ENCODE peak calls at places on chromosomes 2 and 18, in ten cellular contexts. One of them, this sample, is unnamed.

GRCh38 chr2:220276736-220277444 is 649.5 kb downstream of the SLC4A3 start:
- DNase-seq in foreskin fibroblast: peak
- DNase-seq in cardiac fibroblast: peak
- DNase-seq in left ventricle myocardium inferior: no peak
- DNase-seq in AG04450: no peak
- DNase-seq in fibroblast of lung: peak
- DNase-seq in adrenal gland: no peak
- DNase-seq in uterus: no peak
- DNase-seq in A549: no peak
- DNase-seq in fibroblast of pulmonary artery: peak
- DNase-seq in this sample: peak

GRCh38 chr2:111702119-111702808 is 181.7 kb downstream of the ANAPC1 start:
- DNase-seq in foreskin fibroblast: peak
- DNase-seq in cardiac fibroblast: peak
- DNase-seq in left ventricle myocardium inferior: no peak
- DNase-seq in AG04450: no peak
- DNase-seq in fibroblast of lung: peak
- DNase-seq in adrenal gland: peak
- DNase-seq in uterus: no peak
- DNase-seq in A549: peak
- DNase-seq in fibroblast of pulmonary artery: peak
- DNase-seq in this sample: peak

GRCh38 chr2:172829229-172829628 is 93.6 kb downstream of the RAPGEF4 start:
- DNase-seq in foreskin fibroblast: peak
- DNase-seq in cardiac fibroblast: peak
- DNase-seq in left ventricle myocardium inferior: no peak
- DNase-seq in AG04450: peak
- DNase-seq in fibroblast of lung: no peak
- DNase-seq in adrenal gland: no peak
- DNase-seq in uterus: no peak
- DNase-seq in A549: no peak
- DNase-seq in fibroblast of pulmonary artery: peak
- DNase-seq in this sample: peak

GRCh38 chr18:45889419-45890059 is 64.1 kb downstream of the SIGLEC15 start:
- DNase-seq in foreskin fibroblast: no peak
- DNase-seq in cardiac fibroblast: no peak
- DNase-seq in left ventricle myocardium inferior: no peak
- DNase-seq in AG04450: no peak
- DNase-seq in fibroblast of lung: no peak
- DNase-seq in adrenal gland: no peak
- DNase-seq in uterus: no peak
- DNase-seq in A549: no peak
- DNase-seq in fibroblast of pulmonary artery: no peak
- DNase-seq in this sample: no peak

GRCh38 chr2:47631306-47631705 is 151.6 kb upstream of the MSH6 start:
- DNase-seq in foreskin fibroblast: no peak
- DNase-seq in cardiac fibroblast: no peak
- DNase-seq in left ventricle myocardium inferior: no peak
- DNase-seq in AG04450: no peak
- DNase-seq in fibroblast of lung: no peak
- DNase-seq in adrenal gland: no peak
- DNase-seq in uterus: no peak
- DNase-seq in A549: no peak
- DNase-seq in fibroblast of pulmonary artery: no peak
- DNase-seq in this sample: no peak

GRCh38 chr2:116094196-116094595 is 1651.8 kb downstream of the DPP10 start:
- DNase-seq in foreskin fibroblast: no peak
- DNase-seq in cardiac fibroblast: no peak
- DNase-seq in left ventricle myocardium inferior: no peak
- DNase-seq in AG04450: no peak
- DNase-seq in fibroblast of lung: no peak
- DNase-seq in adrenal gland: no peak
- DNase-seq in uterus: no peak
- DNase-seq in A549: no peak
- DNase-seq in fibroblast of pulmonary artery: no peak
- DNase-seq in this sample: no peak

GRCh38 chr2:240913810-240914644 is 7.9 kb downstream of the CROCC2 start:
- DNase-seq in foreskin fibroblast: peak
- DNase-seq in cardiac fibroblast: peak
- DNase-seq in left ventricle myocardium inferior: peak
- DNase-seq in AG04450: no peak
- DNase-seq in fibroblast of lung: peak
- DNase-seq in adrenal gland: peak
- DNase-seq in uterus: peak
- DNase-seq in A549: peak
- DNase-seq in fibroblast of pulmonary artery: peak
- DNase-seq in this sample: peak

GRCh38 chr2:58698610-58699009 is 457.5 kb upstream of the FANCL start:
- DNase-seq in foreskin fibroblast: no peak
- DNase-seq in cardiac fibroblast: no peak
- DNase-seq in left ventricle myocardium inferior: no peak
- DNase-seq in AG04450: no peak
- DNase-seq in fibroblast of lung: no peak
- DNase-seq in adrenal gland: no peak
- DNase-seq in uterus: no peak
- DNase-seq in A549: no peak
- DNase-seq in fibroblast of pulmonary artery: no peak
- DNase-seq in this sample: no peak

GRCh38 chr2:121965666-121966065 is 210.2 kb downstream of the TSN start:
- DNase-seq in foreskin fibroblast: no peak
- DNase-seq in cardiac fibroblast: no peak
- DNase-seq in left ventricle myocardium inferior: no peak
- DNase-seq in AG04450: no peak
- DNase-seq in fibroblast of lung: no peak
- DNase-seq in adrenal gland: no peak
- DNase-seq in uterus: no peak
- DNase-seq in A549: no peak
- DNase-seq in fibroblast of pulmonary artery: no peak
- DNase-seq in this sample: no peak

GRCh38 chr2:231614559-231615057 is 21.9 kb downstream of the TEX44 start:
- DNase-seq in foreskin fibroblast: peak
- DNase-seq in cardiac fibroblast: no peak
- DNase-seq in left ventricle myocardium inferior: peak
- DNase-seq in AG04450: no peak
- DNase-seq in fibroblast of lung: no peak
- DNase-seq in adrenal gland: no peak
- DNase-seq in uterus: peak
- DNase-seq in A549: no peak
- DNase-seq in fibroblast of pulmonary artery: no peak
- DNase-seq in this sample: no peak

GRCh38 chr2:231617059-231617926 is 24.6 kb downstream of the TEX44 start:
- DNase-seq in foreskin fibroblast: no peak
- DNase-seq in cardiac fibroblast: no peak
- DNase-seq in left ventricle myocardium inferior: no peak
- DNase-seq in AG04450: no peak
- DNase-seq in fibroblast of lung: no peak
- DNase-seq in adrenal gland: no peak
- DNase-seq in uterus: no peak
- DNase-seq in A549: no peak
- DNase-seq in fibroblast of pulmonary artery: peak
- DNase-seq in this sample: peak

GRCh38 chr2:231613054-231613654 is 20.5 kb downstream of the TEX44 start:
- DNase-seq in foreskin fibroblast: no peak
- DNase-seq in cardiac fibroblast: no peak
- DNase-seq in left ventricle myocardium inferior: peak
- DNase-seq in AG04450: no peak
- DNase-seq in fibroblast of lung: no peak
- DNase-seq in adrenal gland: no peak
- DNase-seq in uterus: peak
- DNase-seq in A549: no peak
- DNase-seq in fibroblast of pulmonary artery: peak
- DNase-seq in this sample: peak

GRCh38 chr2:231613655-231614558 is 21.2 kb downstream of the TEX44 start:
- DNase-seq in foreskin fibroblast: peak
- DNase-seq in cardiac fibroblast: peak
- DNase-seq in left ventricle myocardium inferior: peak
- DNase-seq in AG04450: peak
- DNase-seq in fibroblast of lung: peak
- DNase-seq in adrenal gland: peak
- DNase-seq in uterus: peak
- DNase-seq in A549: peak
- DNase-seq in fibroblast of pulmonary artery: peak
- DNase-seq in this sample: peak

GRCh38 chr2:231615058-231615671 is 22.5 kb downstream of the TEX44 start:
- DNase-seq in foreskin fibroblast: peak
- DNase-seq in cardiac fibroblast: no peak
- DNase-seq in left ventricle myocardium inferior: no peak
- DNase-seq in AG04450: no peak
- DNase-seq in fibroblast of lung: no peak
- DNase-seq in adrenal gland: peak
- DNase-seq in uterus: no peak
- DNase-seq in A549: no peak
- DNase-seq in fibroblast of pulmonary artery: no peak
- DNase-seq in this sample: no peak
- TF ChIP-seq CTCF in foreskin fibroblast: no peak
- TF ChIP-seq CTCF in cardiac fibroblast: no peak
- TF ChIP-seq CTCF in left ventricle myocardium inferior: no peak
- TF ChIP-seq CTCF in AG04450: no peak
- TF ChIP-seq CTCF in fibroblast of lung: no peak
- TF ChIP-seq CTCF in adrenal gland: no peak
- TF ChIP-seq CTCF in uterus: no peak
- TF ChIP-seq CTCF in A549: no peak
- TF ChIP-seq CTCF in fibroblast of pulmonary artery: no peak
- TF ChIP-seq CTCF in this sample: no peak

DNA sequence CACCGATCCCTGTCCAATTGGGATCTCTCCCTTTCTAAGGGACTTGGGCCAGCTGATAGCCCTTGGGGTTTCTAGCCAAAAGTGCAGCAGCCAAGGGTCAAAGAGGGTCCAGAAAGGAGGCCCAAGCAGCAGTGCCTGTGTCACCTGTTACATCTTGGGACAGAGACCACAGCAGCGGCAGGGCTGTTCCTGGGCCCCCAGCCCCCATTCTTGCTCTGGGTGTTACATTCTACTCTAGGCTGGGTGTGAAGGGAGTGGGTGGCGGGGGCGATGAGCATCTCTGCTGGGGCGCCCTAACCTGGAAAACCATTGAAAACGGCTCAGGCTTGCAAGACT is 1.2 kb downstream of the PAX3 start:
- DNase-seq in foreskin fibroblast: peak
- DNase-seq in cardiac fibroblast: no peak
- DNase-seq in left ventricle myocardium inferior: no peak
- DNase-seq in AG04450: no peak
- DNase-seq in fibroblast of lung: no peak
- DNase-seq in adrenal gland: no peak
- DNase-seq in uterus: no peak
- DNase-seq in A549: no peak
- DNase-seq in fibroblast of pulmonary artery: no peak
- DNase-seq in this sample: no peak
- H3K4me3 ChIP-seq in foreskin fibroblast: peak
- H3K4me3 ChIP-seq in cardiac fibroblast: no peak
- H3K4me3 ChIP-seq in left ventricle myocardium inferior: no peak
- H3K4me3 ChIP-seq in AG04450: no peak
- H3K4me3 ChIP-seq in fibroblast of lung: no peak
- H3K4me3 ChIP-seq in adrenal gland: no peak
- H3K4me3 ChIP-seq in uterus: no peak
- H3K4me3 ChIP-seq in A549: no peak
- H3K4me3 ChIP-seq in fibroblast of pulmonary artery: no peak
- H3K4me3 ChIP-seq in this sample: no peak

DNA sequence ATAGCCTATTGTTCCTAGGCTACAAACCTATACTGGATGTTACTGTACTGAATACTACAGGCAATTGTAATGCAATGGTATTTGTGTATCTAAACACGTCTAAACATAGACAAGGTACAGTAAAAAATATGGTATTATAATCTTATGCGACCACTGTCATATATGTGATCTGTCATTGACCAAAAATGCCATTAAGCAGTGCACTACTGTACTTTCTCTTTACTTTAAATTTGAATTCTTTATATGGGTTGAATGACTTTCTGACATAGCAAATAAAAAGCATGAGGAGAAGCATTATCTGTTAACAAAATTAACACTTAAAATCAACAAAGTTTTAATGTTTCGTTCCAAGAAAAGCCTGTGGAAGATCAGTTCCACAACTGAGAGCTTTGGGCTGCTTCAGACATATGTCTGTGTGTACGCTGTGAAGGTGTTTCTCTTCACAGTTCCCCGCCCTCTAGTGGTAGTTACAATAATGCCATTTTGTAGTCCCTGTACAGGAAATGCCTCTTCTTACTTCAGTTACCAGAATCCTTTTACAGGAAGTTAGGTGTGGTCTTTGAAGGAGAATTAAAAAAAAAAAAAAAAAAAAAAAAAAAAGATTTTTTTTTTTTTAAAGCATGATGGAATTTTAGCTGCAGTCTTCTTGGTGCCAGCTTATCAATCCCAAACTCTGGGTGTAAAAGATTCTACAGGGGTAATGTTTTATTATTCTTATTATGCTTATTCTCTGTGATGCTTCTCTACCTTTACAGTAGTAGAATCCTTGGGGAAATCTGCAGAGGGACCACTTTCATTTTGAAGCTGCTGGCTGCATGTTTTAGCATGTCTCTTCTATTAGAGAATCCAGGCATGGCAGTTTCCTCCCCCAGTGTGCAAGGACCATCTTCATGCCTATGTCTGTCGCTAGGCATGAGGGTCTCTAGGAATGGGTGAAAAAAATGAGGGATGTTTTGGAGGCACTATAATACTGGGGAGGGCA is 54.5 kb downstream of the SCN2A start:
- DNase-seq in foreskin fibroblast: peak
- DNase-seq in cardiac fibroblast: peak
- DNase-seq in left ventricle myocardium inferior: no peak
- DNase-seq in AG04450: peak
- DNase-seq in fibroblast of lung: peak
- DNase-seq in adrenal gland: peak
- DNase-seq in uterus: peak
- DNase-seq in A549: peak
- DNase-seq in fibroblast of pulmonary artery: peak
- DNase-seq in this sample: peak
- TF ChIP-seq CTCF in foreskin fibroblast: peak
- TF ChIP-seq CTCF in cardiac fibroblast: peak
- TF ChIP-seq CTCF in left ventricle myocardium inferior: peak
- TF ChIP-seq CTCF in AG04450: peak
- TF ChIP-seq CTCF in fibroblast of lung: peak
- TF ChIP-seq CTCF in adrenal gland: peak
- TF ChIP-seq CTCF in uterus: peak
- TF ChIP-seq CTCF in A549: peak
- TF ChIP-seq CTCF in fibroblast of pulmonary artery: peak
- TF ChIP-seq CTCF in this sample: peak

DNA sequence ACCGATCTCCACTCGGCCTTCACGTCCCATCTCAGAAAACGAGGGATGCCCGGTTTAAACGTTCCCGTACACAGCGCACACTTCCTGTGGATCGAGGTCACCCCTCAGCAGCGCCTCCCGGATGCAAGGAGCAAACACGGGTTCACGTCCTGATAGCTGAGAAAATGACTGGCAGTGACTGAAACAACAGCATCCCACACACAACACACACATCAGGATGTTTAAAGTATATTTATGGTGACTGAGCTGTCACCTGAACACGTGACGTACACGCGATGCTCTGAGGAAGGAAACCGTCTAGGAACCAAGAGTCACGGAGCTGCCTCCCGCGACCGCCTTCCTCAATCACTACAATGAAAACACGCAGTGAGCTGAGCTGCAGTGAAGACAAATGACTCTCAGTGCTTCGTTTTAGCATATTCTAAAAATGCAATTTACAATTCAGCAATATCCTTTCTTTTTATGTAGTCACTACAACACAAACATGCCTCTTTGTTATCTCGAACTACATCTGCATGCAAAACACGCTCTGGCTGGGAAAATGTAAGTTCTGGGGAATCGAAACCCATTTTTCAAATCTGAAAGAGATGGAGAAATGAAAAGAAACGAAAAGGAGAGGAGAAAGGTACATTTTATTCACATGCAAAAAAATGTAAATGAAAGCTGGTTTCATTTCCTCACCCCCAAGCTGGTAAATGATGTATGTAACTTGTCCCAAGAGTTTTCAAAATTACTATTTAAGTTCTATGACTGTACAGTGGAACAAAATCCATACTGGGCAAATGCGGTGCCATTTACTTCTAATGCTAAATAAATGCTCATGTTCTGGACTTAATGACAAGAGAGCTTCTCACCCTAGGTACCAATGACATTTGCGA is 19.8 kb downstream of the HDAC4 start:
- DNase-seq in foreskin fibroblast: no peak
- DNase-seq in cardiac fibroblast: no peak
- DNase-seq in left ventricle myocardium inferior: no peak
- DNase-seq in AG04450: no peak
- DNase-seq in fibroblast of lung: no peak
- DNase-seq in adrenal gland: no peak
- DNase-seq in uterus: no peak
- DNase-seq in A549: no peak
- DNase-seq in fibroblast of pulmonary artery: no peak
- DNase-seq in this sample: no peak
- H3K4me3 ChIP-seq in foreskin fibroblast: no peak
- H3K4me3 ChIP-seq in cardiac fibroblast: no peak
- H3K4me3 ChIP-seq in left ventricle myocardium inferior: peak
- H3K4me3 ChIP-seq in AG04450: no peak
- H3K4me3 ChIP-seq in fibroblast of lung: no peak
- H3K4me3 ChIP-seq in adrenal gland: no peak
- H3K4me3 ChIP-seq in uterus: no peak
- H3K4me3 ChIP-seq in A549: no peak
- H3K4me3 ChIP-seq in fibroblast of pulmonary artery: no peak
- H3K4me3 ChIP-seq in this sample: no peak

This sample was measured in fibroblast of villous mesenchyme.